ENCODE peak calls at places on chromosomes 1 and 21, in seven cellular contexts. One of them, this sample, is unnamed.

GRCh38 chr1:186763107-186763506 is 65.6 kb upstream of the PLA2G4A start:
- DNase-seq in DMS153: no peak
- DNase-seq in RPMI7951: peak
- DNase-seq in erythroblast: no peak
- DNase-seq in GM12864: peak
- DNase-seq in NCI-H446: no peak
- DNase-seq in heart right ventricle: no peak
- DNase-seq in this sample: no peak

GRCh38 chr21:31580866-31581276 is 78.6 kb upstream of the SOD1 start:
- DNase-seq in DMS153: peak
- DNase-seq in RPMI7951: peak
- DNase-seq in erythroblast: peak
- DNase-seq in GM12864: no peak
- DNase-seq in NCI-H446: peak
- DNase-seq in heart right ventricle: peak
- DNase-seq in this sample: peak

GRCh38 chr1:3956527-3957170 is 56.6 kb upstream of the C1orf174 start:
- DNase-seq in DMS153: no peak
- DNase-seq in RPMI7951: peak
- DNase-seq in erythroblast: no peak
- DNase-seq in GM12864: no peak
- DNase-seq in NCI-H446: no peak
- DNase-seq in heart right ventricle: no peak
- DNase-seq in this sample: no peak

GRCh38 chr1:226310123-226310540 is 1.2 kb upstream of the LIN9 start:
- DNase-seq in DMS153: no peak
- DNase-seq in RPMI7951: peak
- DNase-seq in erythroblast: peak
- DNase-seq in GM12864: no peak
- DNase-seq in NCI-H446: no peak
- DNase-seq in heart right ventricle: no peak
- DNase-seq in this sample: no peak

GRCh38 chr1:201501144-201501543 is 5.8 kb downstream of the CSRP1 start:
- DNase-seq in DMS153: no peak
- DNase-seq in RPMI7951: peak
- DNase-seq in erythroblast: no peak
- DNase-seq in GM12864: no peak
- DNase-seq in NCI-H446: no peak
- DNase-seq in heart right ventricle: no peak
- DNase-seq in this sample: no peak

GRCh38 chr1:89363196-89363595 is 663 bp upstream of the GBP6 start:
- DNase-seq in DMS153: no peak
- DNase-seq in RPMI7951: peak
- DNase-seq in erythroblast: no peak
- DNase-seq in GM12864: peak
- DNase-seq in NCI-H446: no peak
- DNase-seq in heart right ventricle: no peak
- DNase-seq in this sample: no peak

GRCh38 chr1:48228156-48228555 is 5.6 kb downstream of the SLC5A9 start:
- DNase-seq in DMS153: no peak
- DNase-seq in RPMI7951: no peak
- DNase-seq in erythroblast: no peak
- DNase-seq in GM12864: no peak
- DNase-seq in NCI-H446: no peak
- DNase-seq in heart right ventricle: no peak
- DNase-seq in this sample: no peak

GRCh38 chr1:158398818-158399502 is at the start of gene OR10T2:
- DNase-seq in DMS153: no peak
- DNase-seq in RPMI7951: no peak
- DNase-seq in erythroblast: no peak
- DNase-seq in GM12864: no peak
- DNase-seq in NCI-H446: no peak
- DNase-seq in heart right ventricle: no peak
- DNase-seq in this sample: no peak

GRCh38 chr1:51792864-51793263 is 85.7 kb downstream of the NRDC start:
- DNase-seq in DMS153: no peak
- DNase-seq in RPMI7951: peak
- DNase-seq in erythroblast: no peak
- DNase-seq in GM12864: no peak
- DNase-seq in NCI-H446: no peak
- DNase-seq in heart right ventricle: no peak
- DNase-seq in this sample: no peak

GRCh38 chr1:7220007-7220406 is 434.8 kb downstream of the CAMTA1 start:
- DNase-seq in DMS153: no peak
- DNase-seq in RPMI7951: peak
- DNase-seq in erythroblast: no peak
- DNase-seq in GM12864: no peak
- DNase-seq in NCI-H446: no peak
- DNase-seq in heart right ventricle: no peak
- DNase-seq in this sample: no peak

GRCh38 chr1:84398175-84398574 is at the start of gene DNASE2B:
- DNase-seq in DMS153: no peak
- DNase-seq in RPMI7951: no peak
- DNase-seq in erythroblast: no peak
- DNase-seq in GM12864: no peak
- DNase-seq in NCI-H446: no peak
- DNase-seq in heart right ventricle: no peak
- DNase-seq in this sample: no peak

GRCh38 chr1:39962450-39962825 is 7.5 kb downstream of the MFSD2A start:
- DNase-seq in DMS153: no peak
- DNase-seq in RPMI7951: no peak
- DNase-seq in erythroblast: no peak
- DNase-seq in GM12864: no peak
- DNase-seq in NCI-H446: no peak
- DNase-seq in heart right ventricle: no peak
- DNase-seq in this sample: no peak

GRCh38 chr1:203551550-203551949 is 57.6 kb downstream of the OPTC start:
- DNase-seq in DMS153: no peak
- DNase-seq in RPMI7951: no peak
- DNase-seq in erythroblast: no peak
- DNase-seq in GM12864: no peak
- DNase-seq in NCI-H446: no peak
- DNase-seq in heart right ventricle: no peak
- DNase-seq in this sample: no peak

GRCh38 chr1:212458817-212459216 is 26.1 kb downstream of the NENF start:
- DNase-seq in DMS153: no peak
- DNase-seq in RPMI7951: no peak
- DNase-seq in erythroblast: no peak
- DNase-seq in GM12864: no peak
- DNase-seq in NCI-H446: no peak
- DNase-seq in heart right ventricle: no peak
- DNase-seq in this sample: no peak

GRCh38 chr1:15515026-15515663 is 8.9 kb downstream of the CASP9 start:
- DNase-seq in DMS153: peak
- DNase-seq in RPMI7951: peak
- DNase-seq in erythroblast: no peak
- DNase-seq in GM12864: no peak
- DNase-seq in NCI-H446: no peak
- DNase-seq in heart right ventricle: no peak
- DNase-seq in this sample: no peak

GRCh38 chr1:59856725-59857338 is 42.1 kb downstream of the HOOK1 start:
- DNase-seq in DMS153: peak
- DNase-seq in RPMI7951: no peak
- DNase-seq in erythroblast: no peak
- DNase-seq in GM12864: no peak
- DNase-seq in NCI-H446: no peak
- DNase-seq in heart right ventricle: no peak
- DNase-seq in this sample: no peak